ENCODE peak calls at places on chromosomes 2 and 18, in six cellular contexts. One of them, this sample, is unnamed.

GRCh38 chr18:67385455-67385854 is 131.1 kb downstream of the DSEL start:
- DNase-seq in ovary: no peak
- DNase-seq in small intestine: no peak
- DNase-seq in nucleus accumbens: no peak
- DNase-seq in GM13977: no peak
- DNase-seq in cerebellum: no peak
- DNase-seq in this sample: no peak

GRCh38 chr2:134225841-134226240 is 28.0 kb upstream of the MGAT5 start:
- DNase-seq in cerebellum: no peak
- DNase-seq in ovary: no peak
- DNase-seq in GM13977: no peak
- DNase-seq in nucleus accumbens: no peak
- DNase-seq in small intestine: no peak
- DNase-seq in this sample: no peak

GRCh38 chr2:183037660-183038340 is 457 bp downstream of the NCKAP1 start:
- DNase-seq in nucleus accumbens: no peak
- DNase-seq in small intestine: peak; percentile 43
- DNase-seq in ovary: peak; percentile 60
- DNase-seq in GM13977: peak; percentile 62
- DNase-seq in cerebellum: peak; percentile 47
- DNase-seq in this sample: peak; percentile 51

GRCh38 chr2:28544405-28544914 is 48.6 kb downstream of the PLB1 start:
- DNase-seq in cerebellum: no peak
- DNase-seq in GM13977: no peak
- DNase-seq in nucleus accumbens: no peak
- DNase-seq in ovary: no peak
- DNase-seq in small intestine: peak; percentile 91
- DNase-seq in this sample: peak; percentile 71

GRCh38 chr2:136247204-136247990 is 129.4 kb upstream of the CXCR4 start:
- DNase-seq in GM13977: no peak
- DNase-seq in nucleus accumbens: no peak
- DNase-seq in small intestine: no peak
- DNase-seq in cerebellum: no peak
- DNase-seq in ovary: no peak
- DNase-seq in this sample: no peak

GRCh38 chr2:217993817-217994459 is 8.9 kb downstream of the TNS1 start:
- DNase-seq in ovary: peak; percentile 80
- DNase-seq in small intestine: peak; percentile 44
- DNase-seq in GM13977: peak; percentile 80
- DNase-seq in cerebellum: no peak
- DNase-seq in nucleus accumbens: no peak
- DNase-seq in this sample: peak; percentile 52

GRCh38 chr18:14945984-14946383 is 198.0 kb downstream of the ANKRD30B start:
- DNase-seq in ovary: no peak
- DNase-seq in nucleus accumbens: no peak
- DNase-seq in GM13977: no peak
- DNase-seq in cerebellum: no peak
- DNase-seq in small intestine: peak; percentile 67
- DNase-seq in this sample: no peak

GRCh38 chr2:160352492-160352891 is 141.1 kb downstream of the RBMS1 start:
- DNase-seq in nucleus accumbens: no peak
- DNase-seq in GM13977: no peak
- DNase-seq in cerebellum: no peak
- DNase-seq in ovary: no peak
- DNase-seq in small intestine: no peak
- DNase-seq in this sample: no peak

GRCh38 chr18:78123926-78124797 is 855.5 kb upstream of the SALL3 start:
- DNase-seq in ovary: no peak
- DNase-seq in GM13977: no peak
- DNase-seq in cerebellum: no peak
- DNase-seq in nucleus accumbens: no peak
- DNase-seq in small intestine: no peak
- DNase-seq in this sample: no peak

GRCh38 chr2:72148975-72149555 is 1.4 kb upstream of the CYP26B1 start:
- DNase-seq in GM13977: peak; percentile 63
- DNase-seq in nucleus accumbens: no peak
- DNase-seq in cerebellum: peak; percentile 84
- DNase-seq in small intestine: no peak
- DNase-seq in ovary: peak; percentile 55
- DNase-seq in this sample: peak; percentile 60

GRCh38 chr18:50268022-50268747 is 1.9 kb upstream of the CFAP53 start:
- DNase-seq in GM13977: peak; percentile 94
- DNase-seq in cerebellum: no peak
- DNase-seq in ovary: peak; percentile 74
- DNase-seq in small intestine: peak; percentile 57
- DNase-seq in nucleus accumbens: no peak
- DNase-seq in this sample: peak; percentile 90

GRCh38 chr2:176130153-176130916 is 830 bp downstream of the HOXD8 start:
- DNase-seq in ovary: peak; percentile 81
- DNase-seq in nucleus accumbens: no peak
- DNase-seq in GM13977: no peak
- DNase-seq in cerebellum: no peak
- DNase-seq in small intestine: no peak
- DNase-seq in this sample: no peak

GRCh38 chr2:216683846-216684245 is 11.5 kb downstream of the IGFBP5 start:
- DNase-seq in cerebellum: no peak
- DNase-seq in GM13977: no peak
- DNase-seq in nucleus accumbens: no peak
- DNase-seq in ovary: peak; percentile 88
- DNase-seq in small intestine: no peak
- DNase-seq in this sample: no peak

GRCh38 chr2:166610180-166610919 is 116.3 kb upstream of the SCN7A start:
- DNase-seq in cerebellum: peak; percentile 11
- DNase-seq in small intestine: no peak
- DNase-seq in ovary: no peak
- DNase-seq in GM13977: no peak
- DNase-seq in nucleus accumbens: no peak
- DNase-seq in this sample: no peak

GRCh38 chr2:10345126-10345525 is 42.4 kb downstream of the HPCAL1 start:
- DNase-seq in ovary: no peak
- DNase-seq in nucleus accumbens: no peak
- DNase-seq in cerebellum: no peak
- DNase-seq in GM13977: no peak
- DNase-seq in small intestine: no peak
- DNase-seq in this sample: no peak

GRCh38 chr2:17583646-17584045 is 43.1 kb downstream of the VSNL1 start:
- DNase-seq in small intestine: no peak
- DNase-seq in ovary: no peak
- DNase-seq in cerebellum: peak; percentile 81
- DNase-seq in GM13977: no peak
- DNase-seq in nucleus accumbens: no peak
- DNase-seq in this sample: no peak